ENCODE peak calls at places on chromosome 18, in nine cellular contexts. R is A549, L is BJ, B is dorsolateral prefrontal cortex, S is breast epithelium, T is HepG2, D is WERI-Rb-1, O is fibroblast of lung, Z is A673. W is an unnamed sample.

GRCh38 chr18:43789234-43790000 is 512.1 kb upstream of the SYT4 start:
- DNase-seq in R (no peak), B (no peak), T (no peak), O (peak), S (no peak), L (no peak), D (no peak), Z (peak), W (no peak)

GRCh38 chr18:39591647-39592046 is 2026.0 kb upstream of the CELF4 start:
- DNase-seq in O (no peak), L (no peak), B (no peak), Z (no peak), S (no peak), T (no peak), R (no peak), D (no peak), W (no peak)

GRCh38 chr18:22469061-22469689 is 51.5 kb upstream of the CTAGE1 start:
- DNase-seq in T (no peak), S (no peak), L (no peak), D (no peak), R (no peak), B (no peak), O (no peak), Z (no peak), W (no peak)

GRCh38 chr18:48974304-48975220 is 23.8 kb upstream of the SMAD7 start:
- DNase-seq in B (no peak), T (no peak), R (no peak), Z (no peak), D (peak), L (no peak), O (no peak), S (no peak), W (no peak)

GRCh38 chr18:45688834-45689233 is 35.1 kb upstream of the SLC14A1 start:
- DNase-seq in O (no peak), Z (peak), L (no peak), B (no peak), D (no peak), T (no peak), S (no peak), R (no peak), W (no peak)

GRCh38 chr18:3510896-3511295 is 60.9 kb downstream of the TGIF1 start:
- DNase-seq in S (no peak), B (no peak), R (no peak), T (no peak), L (no peak), D (no peak), O (no peak), Z (no peak), W (no peak)

GRCh38 chr18:48592540-48592939 is 53.7 kb downstream of the CTIF start:
- DNase-seq in D (peak), T (no peak), S (no peak), B (no peak), Z (no peak), L (no peak), R (no peak), O (no peak), W (no peak)

GRCh38 chr18:74040459-74041332 is 106.9 kb downstream of the FBXO15 start:
- DNase-seq in D (peak), L (no peak), B (no peak), S (no peak), T (peak), Z (peak), O (no peak), R (peak), W (peak)

GRCh38 chr18:48683661-48684060 is 144.8 kb downstream of the CTIF start:
- DNase-seq in D (no peak), S (no peak), O (no peak), T (no peak), L (no peak), R (no peak), B (no peak), Z (no peak), W (no peak)

GRCh38 chr18:44594779-44595467 is 85.8 kb upstream of the SETBP1 start:
- DNase-seq in D (no peak), S (no peak), T (no peak), O (peak), R (no peak), L (no peak), B (no peak), Z (peak), W (peak)

GRCh38 chr18:35590935-35591334 is 9.4 kb downstream of the GALNT1 start:
- DNase-seq in L (no peak), Z (no peak), R (no peak), S (no peak), B (no peak), O (no peak), T (peak), D (no peak), W (no peak)

GRCh38 chr18:35470440-35470839 is 27.3 kb downstream of the INO80C start:
- DNase-seq in B (peak), O (peak), L (no peak), D (peak), Z (no peak), T (no peak), R (no peak), S (no peak), W (no peak)

GRCh38 chr18:27057459-27058302 is 127.4 kb downstream of the CHST9 start:
- DNase-seq in Z (no peak), T (peak), R (no peak), S (no peak), B (peak), L (no peak), D (no peak), O (no peak), W (no peak)

GRCh38 chr18:26460449-26461091 is 87.8 kb downstream of the KCTD1 start:
- DNase-seq in D (no peak), L (no peak), R (peak), Z (no peak), S (no peak), B (no peak), T (no peak), O (no peak), W (peak)

GRCh38 chr18:41618135-41618534 is 336.9 kb upstream of the PIK3C3 start:
- DNase-seq in T (no peak), O (no peak), S (no peak), R (no peak), L (no peak), Z (no peak), D (no peak), B (no peak), W (peak)

GRCh38 chr18:32549248-32549842 is 78.7 kb upstream of the GAREM1 start:
- DNase-seq in T (peak), D (peak), Z (peak), O (peak), L (no peak), B (peak), R (peak), S (no peak), W (peak)

GRCh38 chr18:9413586-9413985 is 61.7 kb upstream of the RALBP1 start:
- DNase-seq in B (no peak), Z (no peak), T (no peak), S (no peak), D (no peak), R (peak), O (peak), L (no peak), W (peak)

GRCh38 chr18:12038082-12038660 is 55.5 kb upstream of the ANKRD62 start:
- DNase-seq in O (no peak), R (no peak), T (no peak), S (no peak), D (no peak), B (peak), Z (peak), L (no peak), W (peak)

GRCh38 chr18:42296723-42297122 is 341.7 kb downstream of the PIK3C3 start:
- DNase-seq in R (no peak), B (no peak), D (no peak), T (no peak), S (no peak), Z (no peak), O (no peak), L (no peak), W (peak)

GRCh38 chr18:48853588-48853987 is 97.2 kb downstream of the SMAD7 start:
- DNase-seq in O (no peak), T (no peak), L (no peak), S (no peak), R (no peak), B (no peak), Z (no peak), D (no peak), W (no peak)

GRCh38 chr18:26802330-26803200 is 62.9 kb downstream of the AQP4 start:
- DNase-seq in D (no peak), T (no peak), R (no peak), L (no peak), O (no peak), Z (no peak), S (no peak), B (no peak), W (peak)

GRCh38 chr18:3664563-3665178 is 214.7 kb downstream of the TGIF1 start:
- DNase-seq in Z (peak), R (peak), D (no peak), L (no peak), S (no peak), T (peak), O (no peak), B (no peak), W (peak)

GRCh38 chr18:28041366-28041765 is 135.6 kb downstream of the CDH2 start:
- DNase-seq in T (no peak), D (peak), O (peak), L (no peak), R (peak), Z (peak), S (no peak), B (no peak), W (no peak)

GRCh38 chr18:66136039-66136438 is 385.2 kb downstream of the CDH7 start:
- DNase-seq in Z (peak), S (no peak), T (no peak), O (no peak), L (no peak), R (no peak), B (no peak), D (no peak), W (no peak)

GRCh38 chr18:56709463-56709862 is 58.3 kb downstream of the WDR7 start:
- DNase-seq in O (peak), L (peak), Z (peak), D (no peak), B (no peak), T (peak), S (no peak), R (peak), W (peak)

GRCh38 chr18:58991127-58991798 is 126.6 kb downstream of the ZNF532 start:
- DNase-seq in S (no peak), R (no peak), D (no peak), T (no peak), L (no peak), O (peak), B (no peak), Z (no peak), W (peak)

GRCh38 chr18:71899707-71900483 is 644.2 kb downstream of the CBLN2 start:
- DNase-seq in B (no peak), O (no peak), D (no peak), L (no peak), S (no peak), R (no peak), T (no peak), Z (peak), W (no peak)

GRCh38 chr18:32576296-32576916 is 105.7 kb upstream of the GAREM1 start:
- DNase-seq in R (peak), B (peak), O (peak), S (no peak), T (peak), Z (peak), L (no peak), D (peak), W (peak)

GRCh38 chr18:33579147-33579867 is 1.3 kb downstream of the ASXL3 start:
- DNase-seq in T (no peak), O (peak), L (no peak), R (no peak), D (no peak), B (no peak), S (no peak), Z (no peak), W (no peak)
- H3K4me3 ChIP-seq in T (peak), O (peak), L (no peak), R (no peak), D (peak), B (peak), S (peak), Z (peak), W (peak)

GRCh38 chr18:29873211-29873610 is 1169.3 kb downstream of the DSC3 start:
- DNase-seq in O (no peak), R (no peak), S (no peak), B (no peak), L (no peak), Z (no peak), D (no peak), T (no peak), W (no peak)

GRCh38 chr18:29879763-29880162 is 1162.8 kb downstream of the DSC3 start:
- DNase-seq in T (no peak), L (no peak), D (no peak), R (no peak), B (no peak), O (no peak), Z (peak), S (no peak), W (no peak)

DNA sequence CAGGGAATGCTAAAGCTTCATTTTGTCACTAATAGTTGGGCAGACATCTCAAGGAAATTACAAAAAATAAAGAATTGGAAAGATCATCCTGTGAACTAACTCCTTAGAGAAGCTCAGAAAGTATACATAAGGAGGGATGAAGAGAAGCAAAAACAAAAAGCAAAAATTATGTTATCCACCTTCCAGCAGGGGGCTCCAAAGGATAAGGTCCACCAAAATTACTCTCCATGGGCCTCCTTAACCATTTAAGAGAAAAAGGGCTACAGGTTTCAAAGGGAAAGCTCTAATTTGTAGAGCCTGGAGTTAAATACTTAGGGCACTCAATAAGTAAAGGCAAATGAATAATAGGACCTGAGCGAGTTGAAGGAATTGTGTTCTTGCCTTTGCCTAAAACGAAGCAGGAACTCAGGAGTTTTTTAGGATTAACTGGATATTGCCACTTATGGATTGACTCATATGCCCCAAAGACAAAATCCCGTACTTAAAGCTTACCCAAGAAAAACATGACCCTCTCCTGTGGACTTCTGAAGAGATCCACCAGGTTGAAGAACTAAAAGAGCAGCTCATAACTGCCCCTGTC is 1167.9 kb downstream of the DSC3 start:
- DNase-seq in T (peak), L (no peak), R (peak), S (no peak), B (no peak), O (peak), Z (peak), D (peak), W (peak)
- TF ChIP-seq CTCF in T (peak), L (peak), R (peak), S (no peak), B (peak), O (peak), Z (peak), D (peak), W (peak)

GRCh38 chr18:63317556-63317946 is 2.0 kb downstream of the BCL2 start:
- DNase-seq in S (no peak), O (no peak), Z (no peak), R (no peak), L (no peak), B (no peak), D (no peak), T (no peak), W (no peak)

GRCh38 chr18:63320041-63320689 is 596 bp upstream of the BCL2 start:
- DNase-seq in S (peak), Z (peak), B (peak), R (peak), T (peak), O (peak), L (no peak), D (peak), W (peak)

GRCh38 chr18:63317982-63318881 is 1.3 kb downstream of the BCL2 start:
- DNase-seq in S (peak), R (no peak), B (peak), O (no peak), Z (peak), T (no peak), L (no peak), D (no peak), W (peak)

GRCh38 chr18:63319383-63320040 is at the start of gene BCL2:
- DNase-seq in S (no peak), L (no peak), D (peak), Z (peak), O (peak), T (no peak), B (peak), R (peak), W (peak)

DNA sequence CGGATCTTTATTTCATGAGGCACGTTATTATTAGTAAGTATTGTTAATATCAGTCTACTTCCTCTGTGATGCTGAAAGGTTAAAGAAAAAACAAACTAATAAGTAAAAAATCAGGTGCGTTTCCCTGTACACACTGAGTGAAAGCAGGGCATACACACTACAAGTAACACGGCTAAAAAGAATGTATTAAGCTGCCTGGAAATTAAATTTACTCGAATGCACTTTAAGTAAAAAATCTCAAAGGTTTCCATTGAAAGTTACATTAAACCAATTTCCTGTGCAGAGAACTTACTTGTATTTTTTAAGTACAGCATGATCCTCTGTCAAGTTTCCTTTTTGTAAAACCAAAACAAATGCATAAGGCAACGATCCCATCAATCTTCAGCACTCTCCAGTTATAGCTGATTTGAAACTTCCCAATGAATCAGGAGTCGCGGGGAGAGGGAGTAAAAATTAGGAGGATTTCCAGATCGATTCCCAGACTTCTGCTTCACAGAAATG is 637 bp downstream of the BCL2 start:
- DNase-seq in S (no peak), T (no peak), B (no peak), Z (no peak), R (no peak), D (no peak), O (no peak), L (no peak), W (no peak)
- H3K4me3 ChIP-seq in S (peak), T (peak), B (peak), Z (peak), R (peak), D (peak), O (peak), L (peak), W (peak)

GRCh38 chr18:36622610-36623009 is 206.2 kb downstream of the TPGS2 start:
- DNase-seq in S (no peak), B (no peak), R (no peak), T (no peak), O (no peak), L (no peak), D (no peak), Z (no peak), W (peak)

GRCh38 chr18:36625386-36625785 is 203.4 kb downstream of the TPGS2 start:
- DNase-seq in S (no peak), O (no peak), B (no peak), L (no peak), D (no peak), Z (no peak), R (no peak), T (no peak), W (no peak)

GRCh38 chr18:36623681-36624080 is 205.1 kb downstream of the TPGS2 start:
- DNase-seq in Z (no peak), D (no peak), S (no peak), T (no peak), B (no peak), O (no peak), L (no peak), R (no peak), W (no peak)

GRCh38 chr18:36624451-36625167 is 204.2 kb downstream of the TPGS2 start:
- DNase-seq in L (no peak), D (peak), O (no peak), S (no peak), T (no peak), B (no peak), Z (no peak), R (no peak), W (no peak)

DNA sequence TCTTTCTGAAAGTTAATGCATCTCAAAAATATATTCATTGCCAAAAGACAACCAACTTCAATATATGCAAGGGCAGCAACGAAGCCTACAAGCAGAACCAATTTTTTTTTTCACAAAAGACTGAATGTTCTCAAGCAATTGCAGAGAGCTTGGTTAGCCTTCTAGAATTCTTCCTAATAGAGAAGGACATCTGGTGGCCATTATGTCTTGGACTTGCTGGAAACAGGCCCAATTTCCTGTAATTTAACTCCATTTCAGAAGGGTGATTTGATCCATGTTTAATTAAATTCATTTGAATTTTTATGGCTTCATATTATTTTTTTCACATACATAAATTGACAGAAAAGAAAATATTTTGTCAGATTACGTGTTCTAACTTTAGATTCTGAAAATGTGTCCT is 208.0 kb downstream of the TPGS2 start:
- DNase-seq in D (no peak), B (no peak), Z (peak), S (no peak), L (no peak), O (peak), T (no peak), R (no peak), W (no peak)
- TF ChIP-seq CTCF in D (peak), B (no peak), Z (peak), S (no peak), L (no peak), O (no peak), T (no peak), R (no peak), W (no peak)

GRCh38 chr18:76306685-76307292 is 188.3 kb downstream of the ZNF516 start:
- DNase-seq in L (no peak), T (no peak), S (no peak), D (no peak), Z (no peak), O (no peak), B (no peak), R (no peak), W (no peak)
- H3K4me3 ChIP-seq in L (no peak), T (no peak), S (no peak), D (no peak), Z (no peak), O (no peak), B (no peak), R (no peak), W (no peak)